ENCODE peak calls at places on chromosomes 2 and 18, in five cellular contexts. E is GM12892, Y is HepG2, W is GM12878, M is H1. R is an unnamed sample.

GRCh38 chr2:219619235-219619634 is 8.2 kb upstream of the SLC4A3 start:
- DNase-seq in E (no peak), W (no peak), Y (no peak), M (no peak), R (no peak)

GRCh38 chr2:191917430-191917881 is 70.6 kb upstream of the CAVIN2 start:
- DNase-seq in Y (peak; percentile 79), W (no peak), E (no peak), M (no peak), R (no peak)

GRCh38 chr2:187857826-187858225 is 303.6 kb upstream of the TFPI start:
- DNase-seq in M (no peak), E (no peak), Y (no peak), W (no peak), R (no peak)

GRCh38 chr2:146602856-146603255 is 1242.0 kb upstream of the ACVR2A start:
- DNase-seq in Y (no peak), E (no peak), M (no peak), W (no peak), R (no peak)

GRCh38 chr2:221635949-221636348 is 63.8 kb upstream of the EPHA4 start:
- DNase-seq in Y (peak; percentile 6), W (no peak), M (no peak), E (no peak), R (no peak)

GRCh38 chr2:208541982-208542464 is 135.4 kb downstream of the PTH2R start:
- DNase-seq in E (no peak), M (no peak), Y (no peak), W (no peak), R (no peak)

GRCh38 chr2:121502781-121503180 is 27.9 kb upstream of the RNU4ATAC start:
- DNase-seq in M (no peak), Y (no peak), W (no peak), E (no peak), R (no peak)

GRCh38 chr2:117536139-117536538 is 278.4 kb upstream of the DDX18 start:
- DNase-seq in Y (peak; percentile 16), M (no peak), E (no peak), W (no peak), R (no peak)

GRCh38 chr2:47008381-47009280 is 93.0 kb upstream of the MCFD2 start:
- DNase-seq in W (no peak), E (no peak), Y (peak; percentile 73), M (no peak), R (no peak)

GRCh38 chr2:227860116-227860724 is 11.2 kb upstream of the DAW1 start:
- DNase-seq in M (no peak), E (no peak), W (no peak), Y (no peak), R (no peak)

GRCh38 chr2:138698428-138698827 is 81.8 kb downstream of the NXPH2 start:
- DNase-seq in E (no peak), M (no peak), Y (no peak), W (no peak), R (no peak)

GRCh38 chr2:180202591-180202990 is 195.5 kb upstream of the CWC22 start:
- DNase-seq in E (no peak), Y (no peak), W (no peak), M (no peak), R (no peak)

GRCh38 chr2:119826370-119826961 is 66.7 kb downstream of the PTPN4 start:
- DNase-seq in E (no peak), M (no peak), Y (peak; percentile 54), W (no peak), R (no peak)

GRCh38 chr2:162782138-162782537 is 56.4 kb downstream of the KCNH7 start:
- DNase-seq in E (no peak), W (no peak), M (no peak), Y (no peak), R (no peak)

GRCh38 chr2:218074031-218074430 is 5.0 kb downstream of the RUFY4 start:
- DNase-seq in W (no peak), Y (peak; percentile 40), M (peak; percentile 86), E (peak; percentile 51), R (peak; percentile 48)

GRCh38 chr2:189709761-189710160 is 35.3 kb downstream of the ANKAR start:
- DNase-seq in Y (no peak), W (no peak), M (no peak), E (no peak), R (no peak)

GRCh38 chr18:67682516-67682915 is 166.0 kb upstream of the DSEL start:
- DNase-seq in W (no peak), Y (no peak), E (no peak), M (no peak), R (no peak)

GRCh38 chr2:88265352-88265960 is 95.3 kb downstream of the THNSL2 start:
- DNase-seq in W (peak; percentile 40), M (no peak), Y (peak; percentile 86), E (no peak), R (no peak)
- TF ChIP-seq TAF1 in W (no peak), M (no peak), Y (no peak), E (no peak), R (no peak)

GRCh38 chr2:195967336-195967735 is 101.3 kb downstream of the DNAH7 start:
- DNase-seq in Y (no peak), W (no peak), E (no peak), M (no peak), R (no peak)
- TF ChIP-seq POLR2A in Y (no peak), W (no peak), E (no peak), M (no peak), R (no peak)

GRCh38 chr2:77939370-77939769 is 417.2 kb upstream of the LRRTM4 start:
- DNase-seq in E (no peak), Y (no peak), M (no peak), W (no peak), R (no peak)
- TF ChIP-seq TAF1 in E (no peak), Y (no peak), M (no peak), W (no peak), R (no peak)

GRCh38 chr2:231464576-231465540 is 574 bp upstream of the NCL start:
- DNase-seq in M (peak; percentile 97), Y (peak; percentile 30), W (no peak), E (peak; percentile 96), R (peak; percentile 94)
- TF ChIP-seq POLR2A in M (peak; percentile 91), Y (peak; percentile 78), W (peak; percentile 50), E (peak; percentile 60), R (peak; percentile 24)

GRCh38 chr2:234514099-234514498 is 17.2 kb upstream of the ARL4C start:
- DNase-seq in M (no peak), Y (no peak), E (no peak), W (no peak), R (no peak)
- TF ChIP-seq TAF1 in M (no peak), Y (no peak), E (no peak), W (no peak), R (no peak)

DNA sequence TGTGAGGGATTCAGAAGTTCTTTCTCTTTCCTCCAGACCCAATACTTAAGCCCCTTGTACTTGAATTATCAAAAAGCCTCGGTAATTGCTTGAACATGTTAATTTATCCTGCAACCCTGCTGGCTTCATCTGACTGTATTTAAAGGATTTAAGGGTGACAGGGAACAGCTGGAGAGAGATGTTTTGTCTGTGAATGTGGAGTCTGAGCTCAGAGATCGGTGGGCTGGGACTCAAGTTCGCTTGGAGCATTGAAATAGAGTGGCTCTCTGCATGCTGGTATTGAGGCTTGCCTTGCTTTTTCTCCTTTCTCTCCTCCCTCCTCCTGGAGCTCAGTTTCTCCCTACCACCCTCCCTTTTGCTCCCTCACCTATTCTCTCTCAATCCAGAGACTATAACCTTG is 73.6 kb downstream of the BOD1L2 start:
- DNase-seq in M (no peak), E (no peak), Y (no peak), W (no peak), R (no peak)
- TF ChIP-seq POLR2A in M (no peak), E (no peak), Y (no peak), W (no peak), R (no peak)

GRCh38 chr2:155169317-155169716 is 470.8 kb downstream of the KCNJ3 start:
- DNase-seq in M (no peak), E (no peak), Y (no peak), W (no peak), R (no peak)
- TF ChIP-seq TAF1 in M (no peak), E (no peak), Y (no peak), W (no peak), R (no peak)

DNA sequence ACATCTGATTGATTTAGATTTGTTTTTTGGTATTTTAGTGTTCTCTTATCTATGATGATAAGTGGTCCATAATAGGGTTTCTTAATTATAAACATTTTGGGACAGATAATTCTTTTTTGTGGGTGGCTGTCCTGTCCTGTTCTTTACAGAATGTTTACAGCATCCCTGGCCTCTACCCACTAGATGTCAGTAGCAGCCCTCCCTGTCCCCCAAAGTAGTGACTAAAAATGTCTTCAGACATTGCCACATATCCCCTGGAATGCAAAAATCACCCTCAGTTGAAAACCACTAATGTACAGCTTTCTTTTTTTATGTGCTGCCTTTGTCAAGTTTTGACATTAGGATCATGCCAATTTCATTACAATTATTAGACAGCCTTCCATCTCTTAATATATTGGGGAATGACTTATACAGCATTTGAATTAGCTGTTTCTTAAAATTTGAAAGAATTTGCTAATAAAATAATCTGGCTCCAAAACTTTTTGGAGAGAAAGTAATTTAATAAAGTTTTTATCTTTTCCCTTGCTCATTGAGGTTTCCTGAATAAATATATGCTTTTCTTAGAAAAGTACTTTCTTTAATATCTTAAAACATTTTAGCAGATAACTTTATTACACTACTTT is 19.5 kb downstream of the WIPF1 start:
- DNase-seq in M (no peak), Y (no peak), E (no peak), W (no peak), R (no peak)
- TF ChIP-seq POLR2A in M (no peak), Y (no peak), E (no peak), W (no peak), R (no peak)